ENCODE peak calls at places on chromosome 3, in nine cellular contexts. G is fibroblast of lung, V is GM23338, F is testis, C is Panc1, S is upper lobe of right lung, R is brain microvascular endothelial cell, P is AG04450, L is right lobe of liver. M is an unnamed sample.

GRCh38 chr3:71206305-71206704 is 377.2 kb downstream of the FOXP1 start:
- DNase-seq in G (peak; percentile 29), V (no peak), F (no peak), C (no peak), S (no peak), R (no peak), P (no peak), L (no peak), M (no peak)

GRCh38 chr3:12894629-12895028 is 53.3 kb upstream of the RPL32 start:
- DNase-seq in G (no peak), V (no peak), F (no peak), C (no peak), S (no peak), R (no peak), P (no peak), L (no peak), M (no peak)

GRCh38 chr3:27431116-27431515 is 53.1 kb downstream of the SLC4A7 start:
- DNase-seq in G (peak; percentile 99), V (no peak), F (no peak), C (peak; percentile 78), S (no peak), R (peak; percentile 96), P (peak; percentile 95), L (no peak), M (peak; percentile 88)

GRCh38 chr3:53495518-53496501 is 1.4 kb downstream of the CACNA1D start:
- DNase-seq in G (no peak), V (peak; percentile 58), F (no peak), C (no peak), S (no peak), R (no peak), P (no peak), L (no peak), M (no peak)

GRCh38 chr3:25505581-25505980 is 77.5 kb downstream of the RARB start:
- DNase-seq in G (no peak), V (no peak), F (no peak), C (no peak), S (no peak), R (no peak), P (no peak), L (no peak), M (no peak)

GRCh38 chr3:141373768-141374526 is 5.6 kb downstream of the ZBTB38 start:
- DNase-seq in G (peak; percentile 35), V (peak; percentile 79), F (no peak), C (no peak), S (no peak), R (peak; percentile 37), P (no peak), L (no peak), M (no peak)

GRCh38 chr3:73068419-73068818 is 7.0 kb downstream of the EBLN2 start:
- DNase-seq in G (peak; percentile 44), V (peak; percentile 45), F (no peak), C (no peak), S (no peak), R (no peak), P (no peak), L (no peak), M (no peak)

GRCh38 chr3:46163551-46163981 is 44.5 kb downstream of the CCR1 start:
- DNase-seq in G (no peak), V (no peak), F (no peak), C (no peak), S (no peak), R (no peak), P (no peak), L (no peak), M (no peak)

GRCh38 chr3:140216249-140216648 is 281.3 kb downstream of the CLSTN2 start:
- DNase-seq in G (no peak), V (peak; percentile 16), F (no peak), C (peak; percentile 20), S (no peak), R (no peak), P (no peak), L (no peak), M (no peak)

GRCh38 chr3:123287962-123288302 is 86.2 kb downstream of the SEC22A start:
- DNase-seq in G (no peak), V (no peak), F (no peak), C (no peak), S (no peak), R (no peak), P (no peak), L (no peak), M (no peak)

GRCh38 chr3:138915503-138916498 is 31.1 kb downstream of the FOXL2 start:
- DNase-seq in G (peak; percentile 88), V (peak; percentile 96), F (peak; percentile 95), C (peak; percentile 58), S (peak; percentile 97), R (peak; percentile 83), P (peak; percentile 75), L (peak; percentile 97), M (no peak)

GRCh38 chr3:32226875-32227500 is 11.5 kb upstream of the CMTM8 start:
- DNase-seq in G (peak; percentile 84), V (no peak), F (no peak), C (no peak), S (no peak), R (peak; percentile 53), P (no peak), L (no peak), M (no peak)

GRCh38 chr3:56366641-56366984 is 101.7 kb downstream of the ERC2 start:
- DNase-seq in G (peak; percentile 52), V (no peak), F (no peak), C (no peak), S (no peak), R (peak; percentile 22), P (no peak), L (no peak), M (no peak)

GRCh38 chr3:141926929-141927328 is 50.5 kb downstream of the ATP1B3 start:
- DNase-seq in G (no peak), V (no peak), F (no peak), C (no peak), S (no peak), R (no peak), P (no peak), L (no peak), M (no peak)

GRCh38 chr3:72086051-72086711 is 301.2 kb upstream of the PROK2 start:
- DNase-seq in G (peak; percentile 27), V (no peak), F (peak; percentile 54), C (no peak), S (no peak), R (peak; percentile 4), P (no peak), L (no peak), M (no peak)

GRCh38 chr3:184308744-184309143 is 5.7 kb upstream of the EIF4G1 start:
- DNase-seq in G (no peak), V (no peak), F (no peak), C (no peak), S (no peak), R (no peak), P (no peak), L (no peak), M (no peak)

GRCh38 chr3:61093364-61093763 is 157.9 kb downstream of the FHIT start:
- DNase-seq in G (no peak), V (no peak), F (no peak), C (no peak), S (no peak), R (no peak), P (no peak), L (no peak), M (no peak)

GRCh38 chr3:123096701-123097100 is 29.9 kb downstream of the PDIA5 start:
- DNase-seq in G (peak; percentile 51), V (no peak), F (peak; percentile 57), C (no peak), S (no peak), R (no peak), P (peak; percentile 59), L (peak; percentile 87), M (peak; percentile 22)

GRCh38 chr3:100426029-100426682 is 24.8 kb downstream of the LNP1 start:
- DNase-seq in G (no peak), V (no peak), F (no peak), C (no peak), S (no peak), R (no peak), P (no peak), L (no peak), M (no peak)

GRCh38 chr3:56879453-56880224 is 77.9 kb upstream of the ARHGEF3 start:
- DNase-seq in G (peak; percentile 60), V (no peak), F (no peak), C (no peak), S (no peak), R (no peak), P (no peak), L (no peak), M (no peak)

GRCh38 chr3:37701729-37702128 is 160.0 kb upstream of the CTDSPL start:
- DNase-seq in G (no peak), V (no peak), F (no peak), C (no peak), S (no peak), R (no peak), P (no peak), L (no peak), M (no peak)

GRCh38 chr3:132721479-132722164 is 587 bp downstream of the NPHP3 start:
- DNase-seq in G (peak; percentile 76), V (peak; percentile 82), F (peak; percentile 63), C (no peak), S (peak; percentile 88), R (peak; percentile 76), P (no peak), L (peak; percentile 84), M (no peak)
- TF ChIP-seq CTCF in G (no peak), V (peak; percentile 13), F (peak; percentile 12), C (no peak), S (peak; percentile 38), R (peak; percentile 57), P (peak; percentile 38), L (peak; percentile 42), M (peak; percentile 36)

GRCh38 chr3:112030911-112031310 is 3.6 kb upstream of the TMPRSS7 start:
- DNase-seq in G (no peak), V (no peak), F (no peak), C (no peak), S (no peak), R (no peak), P (no peak), L (no peak), M (no peak)
- H3K4me3 ChIP-seq in G (no peak overlapping the region), V (no peak overlapping the region), F (no peak overlapping the region), C (no peak overlapping the region), S (no peak overlapping the region), R (no peak overlapping the region), P (no peak overlapping the region), L (no peak overlapping the region), M (no peak overlapping the region)

DNA sequence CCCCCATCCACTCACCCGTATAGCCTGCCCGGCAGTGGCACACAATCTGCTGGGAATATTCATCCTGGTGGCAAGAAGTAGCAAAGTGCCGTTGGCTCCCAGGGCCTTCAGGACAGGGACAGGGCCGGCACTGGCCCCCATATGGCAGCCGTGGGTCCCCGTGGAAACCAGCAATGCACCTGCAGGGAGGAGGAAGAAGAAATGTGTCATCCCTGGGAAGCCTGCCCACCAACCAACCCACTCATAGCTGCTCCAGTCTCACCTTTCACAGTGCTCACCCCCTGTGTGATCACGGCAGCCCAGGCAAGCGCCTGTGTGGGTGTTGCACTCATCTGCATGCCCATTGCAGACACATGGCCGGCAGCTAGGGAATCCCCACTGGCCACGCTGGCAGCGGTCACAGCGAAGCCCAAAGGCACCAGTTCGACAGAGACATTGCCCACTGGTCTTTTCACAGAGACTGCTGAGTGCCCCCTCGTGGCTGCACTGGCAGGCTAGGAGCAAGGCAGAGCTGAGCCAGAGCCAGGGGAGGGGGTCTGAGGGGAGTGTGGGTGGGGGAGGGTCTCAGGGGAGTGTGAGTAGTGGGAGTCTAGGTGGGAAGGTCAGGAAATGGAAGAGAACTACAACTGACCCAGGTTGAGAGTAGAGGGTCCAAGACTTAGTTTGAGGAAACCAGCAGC is 4.5 kb upstream of the USP19 start:
- DNase-seq in G (peak; percentile 20), V (peak; percentile 7), F (no peak), C (no peak), S (no peak), R (no peak), P (no peak), L (no peak), M (no peak)
- TF ChIP-seq CTCF in G (no peak), V (no peak), F (no peak), C (no peak), S (no peak), R (peak; percentile 22), P (peak; percentile 6), L (no peak), M (no peak)

GRCh38 chr3:98233468-98233867 is 30.6 kb upstream of the OR5H6 start:
- DNase-seq in G (no peak), V (no peak), F (no peak), C (no peak), S (no peak), R (no peak), P (no peak), L (no peak), M (no peak)
- H3K4me3 ChIP-seq in G (no peak overlapping the region), V (no peak overlapping the region), F (no peak overlapping the region), C (no peak overlapping the region), S (no peak overlapping the region), R (no peak overlapping the region), P (no peak overlapping the region), L (no peak overlapping the region), M (no peak overlapping the region)